ENCODE peak calls at places on chromosomes 1 and 21, in seven cellular contexts. W is skeletal muscle cell; O is AG04449; X is fibroblast of lung; K is CD4-positive, alpha-beta memory T cell; M is astrocyte of the spinal cord; T is hepatocyte. C is an unnamed sample.

GRCh38 chr1:164479242-164479641 is 79.7 kb upstream of the PBX1 start:
- DNase-seq in W (no peak), O (no peak), X (no peak), K (no peak), M (no peak), T (no peak), C (no peak)

GRCh38 chr1:159172599-159173291 is 1.3 kb downstream of the CADM3 start:
- DNase-seq in W (no peak), O (no peak), X (no peak), K (no peak), M (no peak), T (no peak), C (no peak)

GRCh38 chr1:197903196-197903514 is 725 bp downstream of the C1orf53 start:
- DNase-seq in W (no peak), O (no peak), X (no peak), K (no peak), M (no peak), T (no peak), C (no peak)

GRCh38 chr1:23796466-23797271 is 3.9 kb downstream of the GALE start:
- DNase-seq in W (no peak), O (no peak), X (no peak), K (no peak), M (no peak), T (no peak), C (no peak)

GRCh38 chr1:230047114-230047865 is 19.7 kb upstream of the GALNT2 start:
- DNase-seq in W (no peak), O (no peak), X (peak), K (no peak), M (no peak), T (no peak), C (no peak)

GRCh38 chr1:109579496-109579895 is 31.1 kb downstream of the GNAI3 start:
- DNase-seq in W (no peak), O (no peak), X (peak), K (no peak), M (peak), T (peak), C (no peak)

GRCh38 chr21:41763398-41763931 is 3.4 kb downstream of the RIPK4 start:
- DNase-seq in W (no peak), O (no peak), X (no peak), K (no peak), M (no peak), T (peak), C (no peak)

GRCh38 chr1:198443374-198444233 is 96.9 kb downstream of the ATP6V1G3 start:
- DNase-seq in W (peak), O (peak), X (peak), K (no peak), M (peak), T (peak), C (peak)

GRCh38 chr1:194068444-194069167 is 882.2 kb upstream of the B3GALT2 start:
- DNase-seq in W (no peak), O (no peak), X (no peak), K (no peak), M (no peak), T (no peak), C (no peak)

GRCh38 chr1:229674042-229674441 is 48.0 kb downstream of the URB2 start:
- DNase-seq in W (no peak), O (no peak), X (no peak), K (no peak), M (no peak), T (no peak), C (no peak)

GRCh38 chr1:74010206-74010605 is 187.8 kb downstream of the LRRIQ3 start:
- DNase-seq in W (no peak), O (no peak), X (no peak), K (peak), M (no peak), T (no peak), C (no peak)

GRCh38 chr21:17359781-17360180 is 153.1 kb upstream of the CXADR start:
- DNase-seq in W (no peak), O (no peak), X (no peak), K (no peak), M (no peak), T (no peak), C (no peak)

GRCh38 chr1:153357076-153357852 is 390 bp upstream of the S100A9 start:
- DNase-seq in W (no peak), O (no peak), X (no peak), K (no peak), M (no peak), T (no peak), C (no peak)

GRCh38 chr1:151972533-151973270 is 21.0 kb downstream of the S100A10 start:
- DNase-seq in W (no peak), O (no peak), X (peak), K (no peak), M (peak), T (peak), C (no peak)

GRCh38 chr21:43981871-43982210 is 30.3 kb upstream of the TRAPPC10 start:
- DNase-seq in W (no peak), O (no peak), X (no peak), K (no peak), M (no peak), T (no peak), C (no peak)

GRCh38 chr1:20110679-20111078 is 8.7 kb downstream of the PLA2G2D start:
- DNase-seq in W (no peak), O (no peak), X (peak), K (no peak), M (peak), T (no peak), C (peak)

GRCh38 chr1:18783705-18784522 is 75.5 kb downstream of the TAS1R2 start:
- DNase-seq in W (no peak), O (no peak), X (no peak), K (no peak), M (no peak), T (no peak), C (no peak)

GRCh38 chr1:36667836-36668235 is 185.1 kb upstream of the CSF3R start:
- DNase-seq in W (no peak), O (no peak), X (no peak), K (no peak), M (no peak), T (no peak), C (no peak)

GRCh38 chr1:177913762-177914540 is 55.9 kb downstream of the SEC16B start:
- DNase-seq in W (no peak), O (no peak), X (peak), K (no peak), M (peak), T (peak), C (no peak)

GRCh38 chr1:88873737-88874374 is 17.5 kb downstream of the GTF2B start:
- DNase-seq in W (no peak), O (no peak), X (peak), K (no peak), M (no peak), T (no peak), C (no peak)

GRCh38 chr1:52554756-52555155 is 1.9 kb upstream of the TUT4 start:
- DNase-seq in W (no peak), O (no peak), X (peak), K (no peak), M (peak), T (peak), C (no peak)

GRCh38 chr1:168698453-168698852 is 30.6 kb downstream of the DPT start:
- DNase-seq in W (no peak), O (no peak), X (no peak), K (no peak), M (no peak), T (no peak), C (no peak)

GRCh38 chr1:3717041-3717714 is 35.1 kb upstream of the CCDC27 start:
- DNase-seq in W (no peak), O (no peak), X (no peak), K (no peak), M (no peak), T (no peak), C (peak)

GRCh38 chr1:239383714-239384113 is 2.7 kb upstream of the CHRM3 start:
- DNase-seq in W (no peak), O (no peak), X (no peak), K (no peak), M (no peak), T (no peak), C (no peak)

GRCh38 chr1:3315991-3316943 is 138.2 kb upstream of the ARHGEF16 start:
- DNase-seq in W (no peak), O (no peak), X (no peak), K (peak), M (no peak), T (no peak), C (no peak)

GRCh38 chr1:12447849-12448312 is 170.1 kb downstream of the DHRS3 start:
- DNase-seq in W (no peak), O (no peak), X (peak), K (no peak), M (peak), T (no peak), C (no peak)

GRCh38 chr1:230299148-230300006 is 126.8 kb downstream of the PGBD5 start:
- DNase-seq in W (no peak), O (no peak), X (no peak), K (no peak), M (no peak), T (peak), C (no peak)

GRCh38 chr1:29385966-29386365 is 149.6 kb downstream of the PTPRU start:
- DNase-seq in W (no peak), O (no peak), X (peak), K (no peak), M (peak), T (no peak), C (no peak)

GRCh38 chr1:163570061-163570460 is 248.3 kb downstream of the NUF2 start:
- DNase-seq in W (no peak), O (no peak), X (no peak), K (no peak), M (no peak), T (no peak), C (no peak)

DNA sequence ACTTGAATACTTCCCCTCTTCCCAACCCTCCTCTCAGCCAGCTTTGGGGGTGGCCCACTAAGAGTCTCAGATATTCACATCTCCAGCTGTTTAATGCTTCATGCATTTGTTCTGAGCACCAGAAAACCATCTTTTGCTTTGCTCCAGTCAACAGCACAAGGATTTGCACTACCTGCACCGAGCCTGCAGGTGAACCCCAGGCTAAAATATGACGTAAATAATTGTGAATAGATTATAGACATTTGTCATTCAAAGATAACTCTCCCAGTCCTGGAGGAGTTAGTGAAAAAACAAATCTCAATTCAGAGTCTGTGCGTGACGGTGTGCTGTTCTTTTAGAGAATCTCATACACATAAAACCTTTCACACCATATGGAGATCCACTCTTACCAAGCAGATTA is 7.4 kb downstream of the CD247 start:
- DNase-seq in W (no peak), O (no peak), X (no peak), K (no peak), M (no peak), T (no peak), C (no peak)
- H3K4me3 ChIP-seq in W (no peak), O (no peak), X (no peak), K (no peak), M (no peak), T (no peak), C (no peak)

DNA sequence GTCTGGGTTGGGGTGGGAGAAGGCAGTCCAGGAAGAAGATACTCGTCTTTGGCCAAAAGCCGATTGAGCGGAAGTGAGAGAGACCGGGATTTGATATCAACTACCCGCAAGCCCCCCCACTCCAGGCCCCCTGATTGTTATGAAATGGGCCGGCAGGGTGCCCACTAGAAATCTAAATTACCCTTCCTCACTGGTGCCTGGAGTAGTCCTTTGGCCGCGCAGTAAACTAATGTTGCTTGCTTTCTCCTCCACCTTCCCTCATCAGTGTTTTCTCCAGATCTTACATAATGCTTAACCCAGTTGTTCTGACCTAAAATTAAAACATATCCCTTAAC is 119.2 kb upstream of the BARHL2 start:
- DNase-seq in W (no peak), O (no peak), X (no peak), K (no peak), M (no peak), T (no peak), C (no peak)
- H3K4me3 ChIP-seq in W (no peak), O (no peak), X (no peak), K (peak), M (no peak), T (peak), C (no peak)

DNA sequence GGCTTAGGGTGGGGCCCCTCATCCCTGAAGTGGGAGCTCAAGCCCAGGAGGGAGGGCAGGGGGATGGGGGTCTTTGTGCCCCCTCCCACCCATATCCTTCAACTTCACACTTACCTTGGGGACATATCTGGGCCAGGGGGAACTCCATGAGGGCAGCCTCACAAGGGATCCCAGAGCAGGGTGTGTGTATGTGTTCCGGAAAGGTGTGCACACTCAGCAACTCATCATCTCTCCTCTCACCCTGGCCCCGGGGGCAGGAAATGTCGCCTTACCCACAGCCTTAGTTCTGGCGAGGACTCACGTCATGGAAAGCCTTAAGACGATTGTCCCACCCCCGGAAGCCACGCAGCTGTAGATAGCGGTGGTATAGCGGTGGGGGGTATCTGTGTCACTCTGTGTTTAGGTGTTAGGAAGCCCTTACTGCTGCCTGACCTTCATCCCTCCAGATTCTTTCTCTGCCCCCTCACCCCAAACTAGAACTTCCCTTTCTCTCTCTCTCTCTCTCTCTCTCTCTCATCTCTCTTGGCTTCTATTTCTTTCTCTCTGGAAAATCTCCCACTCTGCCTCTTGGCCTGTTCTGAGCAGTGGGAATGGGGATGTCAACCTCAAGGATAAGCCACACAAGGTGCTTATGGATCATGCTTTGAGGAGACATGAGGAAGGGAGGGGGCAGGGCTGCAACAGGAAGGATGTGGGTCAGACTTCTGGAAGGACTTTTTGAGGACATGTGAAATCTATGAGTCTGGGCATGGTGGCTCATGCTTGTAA is at the start of gene SH2D2A:
- DNase-seq in W (peak), O (no peak), X (no peak), K (peak), M (no peak), T (no peak), C (peak)
- H3K4me3 ChIP-seq in W (no peak), O (no peak), X (no peak), K (peak), M (no peak), T (no peak), C (no peak)

DNA sequence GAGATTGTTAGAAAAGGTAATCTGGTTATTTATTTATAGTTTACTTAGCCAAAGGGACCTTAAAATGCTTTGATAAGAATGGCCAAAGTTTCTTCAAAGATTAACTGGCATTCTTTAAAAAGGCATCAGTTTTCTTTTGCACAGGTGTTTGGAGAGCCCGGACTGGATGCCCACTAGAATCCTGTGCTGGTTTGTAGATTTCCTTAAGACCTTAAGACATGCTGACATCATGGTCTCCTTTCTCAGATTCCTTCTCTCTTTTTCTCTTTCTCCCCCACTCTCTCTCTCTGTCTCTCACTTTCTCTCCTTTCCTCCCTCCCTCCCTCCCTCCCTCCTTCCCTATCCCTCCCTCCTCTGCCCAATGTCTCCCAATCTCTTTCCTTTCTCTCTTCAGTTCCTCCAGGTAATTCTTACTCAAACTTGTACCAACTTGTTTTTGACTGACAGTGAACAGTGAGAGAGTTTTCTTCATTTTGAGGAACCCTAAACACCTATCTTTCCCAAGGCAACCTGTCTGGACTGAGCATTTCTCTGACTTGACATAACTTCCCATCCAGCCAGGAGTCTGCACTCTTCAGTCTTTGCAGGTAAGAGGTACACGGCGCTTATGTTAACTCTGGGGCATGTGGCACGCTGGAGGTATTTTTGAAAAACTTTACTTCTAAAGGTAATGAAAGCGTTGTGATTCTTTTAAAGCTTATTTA is at the start of gene KCNJ15:
- DNase-seq in W (no peak), O (no peak), X (no peak), K (no peak), M (no peak), T (no peak), C (no peak)
- H3K4me3 ChIP-seq in W (peak), O (no peak), X (no peak), K (no peak), M (no peak), T (no peak), C (peak)

DNA sequence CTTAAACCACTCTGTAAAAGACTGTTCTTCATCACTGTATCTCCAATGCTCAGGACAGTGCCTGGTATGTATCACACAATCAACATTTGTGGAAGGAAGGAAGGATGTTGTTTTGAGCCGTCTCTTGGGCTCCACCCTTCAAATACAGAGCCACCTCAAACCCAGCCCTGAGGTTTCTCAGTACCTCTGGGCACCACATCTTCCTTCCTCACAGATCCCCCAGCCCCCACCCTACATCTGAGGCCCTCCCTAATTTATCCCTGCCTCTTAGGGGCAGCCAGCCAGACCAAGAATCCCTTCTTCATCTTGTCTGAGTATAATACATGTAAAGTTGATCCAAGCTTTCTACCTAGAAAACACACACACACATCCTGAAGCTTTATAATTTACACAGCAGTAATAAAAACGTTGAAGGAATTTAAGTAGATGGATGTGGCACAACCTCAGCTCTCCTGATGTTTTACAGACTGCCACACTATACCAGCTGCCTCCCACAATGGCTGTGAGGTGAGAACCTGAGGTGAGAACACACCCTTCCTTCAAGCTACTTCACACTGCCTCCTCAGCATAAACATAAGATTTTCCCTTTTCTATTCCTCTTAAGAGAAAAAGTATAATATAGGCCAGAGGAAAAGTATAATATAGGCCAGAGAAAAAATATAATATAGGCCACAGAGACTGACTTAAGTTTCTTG is 48.5 kb downstream of the CDC7 start:
- DNase-seq in W (no peak), O (no peak), X (no peak), K (peak), M (no peak), T (no peak), C (no peak)
- H3K4me3 ChIP-seq in W (no peak), O (no peak), X (no peak), K (peak), M (no peak), T (no peak), C (no peak)

DNA sequence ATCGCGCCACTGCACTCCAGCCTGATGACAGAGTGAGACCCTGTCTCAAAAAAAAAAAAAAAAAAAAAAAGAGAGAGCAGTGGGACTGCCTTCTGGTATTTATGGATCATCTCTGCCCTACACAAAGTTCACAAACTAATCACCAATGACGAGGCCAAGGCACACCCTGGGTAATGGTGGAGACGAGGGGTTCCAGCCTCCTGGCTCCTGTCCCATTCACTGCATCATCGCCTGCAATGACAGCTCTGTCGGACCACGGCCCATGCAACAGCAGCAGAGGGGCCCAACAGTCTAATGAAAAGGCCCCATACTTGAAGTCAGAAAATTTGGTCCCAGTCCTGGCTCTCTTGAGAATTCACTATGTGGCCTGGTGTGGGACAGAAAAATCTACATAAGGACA is 2.9 kb upstream of the BTG2 start:
- DNase-seq in W (no peak), O (no peak), X (no peak), K (no peak), M (no peak), T (no peak), C (no peak)
- H3K4me3 ChIP-seq in W (no peak), O (no peak), X (no peak), K (no peak), M (no peak), T (no peak), C (no peak)

GRCh38 chr1:38138498-38139233 is 92.1 kb upstream of the POU3F1 start:
- DNase-seq in W (peak), O (peak), X (peak), K (no peak), M (peak), T (peak), C (peak)
- H3K4me3 ChIP-seq in W (no peak), O (peak), X (no peak), K (no peak), M (no peak), T (no peak), C (no peak)

DNA sequence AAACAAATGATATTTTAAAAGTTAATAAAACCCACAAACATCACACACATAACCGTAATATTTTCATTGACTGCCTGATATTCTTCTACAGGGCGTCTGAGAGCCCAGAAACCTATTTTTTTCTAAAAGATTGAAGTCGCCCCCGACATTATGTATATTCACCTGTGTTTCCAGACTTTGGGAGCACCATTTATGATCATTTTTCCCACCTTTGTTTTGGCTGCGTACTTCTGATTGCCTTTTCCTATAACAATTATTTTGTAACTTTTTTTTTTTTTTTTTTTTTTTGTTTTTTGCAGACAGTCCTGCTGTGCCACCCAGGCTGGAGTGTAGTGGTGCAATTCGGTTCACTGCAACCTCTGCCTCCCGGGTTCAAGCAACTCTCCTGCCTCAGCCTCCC is 839 bp upstream of the ACBD3 start:
- DNase-seq in W (no peak), O (no peak), X (no peak), K (no peak), M (no peak), T (no peak), C (no peak)
- H3K4me3 ChIP-seq in W (peak), O (no peak), X (peak), K (no peak), M (no peak), T (peak), C (peak)

C was measured in keratinocyte.